ENCODE peak calls at places on chromosomes 11 and 22, in seven cellular contexts. T is K562, S is GM12891, R is H1, N is GM12878, U is SK-N-SH, P is HepG2. F is an unnamed sample.

GRCh38 chr11:84901986-84902385 is 725.2 kb downstream of the DLG2 start:
- DNase-seq in S (no peak), R (no peak), P (no peak), N (no peak), T (no peak), U (no peak), F (no peak)

GRCh38 chr11:46294365-46295309 is 17.2 kb downstream of the CREB3L1 start:
- DNase-seq in U (peak; percentile 60), P (no peak), N (no peak), R (peak; percentile 53), T (peak; percentile 74), S (no peak), F (no peak)

GRCh38 chr11:23957309-23957708 is 539.5 kb upstream of the LUZP2 start:
- DNase-seq in S (no peak), R (no peak), U (no peak), T (no peak), N (no peak), P (no peak), F (no peak)

GRCh38 chr11:95638501-95638900 is 151.1 kb downstream of the FAM76B start:
- DNase-seq in U (no peak), S (no peak), P (no peak), T (no peak), N (no peak), R (no peak), F (no peak)

GRCh38 chr11:68036717-68037239 is 2.0 kb upstream of the TCIRG1 start:
- DNase-seq in R (no peak), U (no peak), S (no peak), N (no peak), T (no peak), P (no peak), F (no peak)

GRCh38 chr11:131748146-131749050 is 378.0 kb downstream of the NTM start:
- DNase-seq in S (peak; percentile 41), R (no peak), T (peak; percentile 27), N (no peak), U (peak; percentile 67), P (peak; percentile 26), F (peak; percentile 23)

GRCh38 chr11:3947084-3947483 is 91.6 kb downstream of the STIM1 start:
- DNase-seq in R (no peak), T (no peak), N (peak; percentile 76), P (no peak), U (no peak), S (no peak), F (no peak)

GRCh38 chr11:46669606-46670243 is 30.7 kb downstream of the ARHGAP1 start:
- DNase-seq in S (no peak), N (no peak), R (no peak), U (peak; percentile 49), P (peak; percentile 23), T (peak; percentile 49), F (no peak)

GRCh38 chr11:76321340-76321739 is 59.6 kb downstream of the THAP12 start:
- DNase-seq in S (no peak), R (no peak), N (no peak), U (no peak), P (no peak), T (no peak), F (no peak)

GRCh38 chr11:2884424-2884815 is 1.2 kb downstream of the CDKN1C start:
- DNase-seq in P (no peak), R (no peak), S (no peak), N (no peak), U (peak; percentile 79), T (peak; percentile 57), F (no peak)

GRCh38 chr11:123751777-123752176 is 2.5 kb downstream of the OR6X1 start:
- DNase-seq in N (no peak), U (no peak), T (no peak), R (no peak), S (no peak), P (no peak), F (no peak)

GRCh38 chr11:92324890-92325289 is 100.3 kb downstream of the FAT3 start:
- DNase-seq in U (no peak), N (no peak), P (no peak), R (no peak), T (no peak), S (no peak), F (no peak)

GRCh38 chr11:130381317-130381716 is 47.1 kb downstream of the ADAMTS8 start:
- DNase-seq in U (no peak), T (no peak), R (no peak), P (no peak), N (no peak), S (no peak), F (no peak)

GRCh38 chr11:44288133-44288526 is 21.8 kb downstream of the ALX4 start:
- DNase-seq in N (no peak), T (no peak), P (no peak), R (no peak), S (no peak), U (no peak), F (no peak)

GRCh38 chr11:17263803-17264202 is 12.7 kb upstream of the NUCB2 start:
- DNase-seq in S (no peak), N (no peak), P (no peak), U (no peak), R (no peak), T (peak; percentile 4), F (no peak)

GRCh38 chr22:50701076-50701419 is 28.4 kb downstream of the SHANK3 start:
- DNase-seq in S (no peak), T (no peak), N (no peak), R (no peak), U (no peak), P (peak; percentile 18), F (no peak)

GRCh38 chr11:129996113-129996870 is 6.3 kb downstream of the PRDM10 start:
- DNase-seq in U (no peak), R (no peak), S (no peak), N (no peak), T (no peak), P (no peak), F (no peak)

GRCh38 chr11:134418119-134418840 is 6.2 kb upstream of the B3GAT1 start:
- DNase-seq in S (no peak), U (peak; percentile 63), R (no peak), T (no peak), P (no peak), N (no peak), F (no peak)

GRCh38 chr11:859394-860131 is 16.9 kb downstream of the TSPAN4 start:
- DNase-seq in R (no peak), N (no peak), T (peak; percentile 70), U (peak; percentile 97), S (no peak), P (no peak), F (no peak)

GRCh38 chr11:862704-863388 is 20.2 kb downstream of the TSPAN4 start:
- DNase-seq in P (no peak), N (no peak), U (no peak), R (no peak), T (no peak), S (no peak), F (no peak)

GRCh38 chr11:860238-861104 is 17.8 kb downstream of the TSPAN4 start:
- DNase-seq in P (no peak), S (no peak), N (no peak), U (no peak), R (no peak), T (no peak), F (no peak)

GRCh38 chr11:862028-862703 is 19.5 kb downstream of the TSPAN4 start:
- DNase-seq in S (no peak), P (no peak), R (no peak), T (peak; percentile 85), N (no peak), U (peak; percentile 60), F (no peak)

GRCh38 chr11:861105-861479 is 18.4 kb downstream of the TSPAN4 start:
- DNase-seq in U (no peak), P (no peak), R (no peak), S (no peak), N (no peak), T (no peak), F (no peak)
- TF ChIP-seq TAF1 in U (no peak), P (no peak), R (no peak), S (no peak), N (no peak), T (no peak), F (no peak)

DNA sequence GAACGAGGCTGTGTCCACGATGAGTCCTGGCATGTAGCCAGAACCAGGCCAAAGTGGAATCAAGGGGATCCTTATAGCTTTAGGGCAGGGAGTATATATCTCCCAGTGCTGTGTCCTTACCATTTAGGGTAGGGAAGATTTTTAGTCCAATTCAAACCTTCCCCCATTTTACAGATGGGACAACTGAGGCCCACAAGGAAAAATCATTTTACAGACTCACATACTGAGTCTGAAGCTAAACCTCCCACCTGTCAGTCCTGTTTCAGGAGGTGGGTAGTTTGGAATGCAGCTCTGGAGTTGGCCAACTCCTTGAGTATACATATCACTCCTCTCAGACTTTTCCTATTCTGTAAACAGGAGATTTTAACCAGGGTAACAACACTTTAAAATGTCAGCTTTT is 33.1 kb upstream of the TFIP11 start:
- DNase-seq in T (no peak), N (no peak), S (no peak), R (no peak), U (no peak), P (no peak), F (no peak)
- TF ChIP-seq TAF1 in T (no peak), N (no peak), S (no peak), R (no peak), U (no peak), P (no peak), F (no peak)

DNA sequence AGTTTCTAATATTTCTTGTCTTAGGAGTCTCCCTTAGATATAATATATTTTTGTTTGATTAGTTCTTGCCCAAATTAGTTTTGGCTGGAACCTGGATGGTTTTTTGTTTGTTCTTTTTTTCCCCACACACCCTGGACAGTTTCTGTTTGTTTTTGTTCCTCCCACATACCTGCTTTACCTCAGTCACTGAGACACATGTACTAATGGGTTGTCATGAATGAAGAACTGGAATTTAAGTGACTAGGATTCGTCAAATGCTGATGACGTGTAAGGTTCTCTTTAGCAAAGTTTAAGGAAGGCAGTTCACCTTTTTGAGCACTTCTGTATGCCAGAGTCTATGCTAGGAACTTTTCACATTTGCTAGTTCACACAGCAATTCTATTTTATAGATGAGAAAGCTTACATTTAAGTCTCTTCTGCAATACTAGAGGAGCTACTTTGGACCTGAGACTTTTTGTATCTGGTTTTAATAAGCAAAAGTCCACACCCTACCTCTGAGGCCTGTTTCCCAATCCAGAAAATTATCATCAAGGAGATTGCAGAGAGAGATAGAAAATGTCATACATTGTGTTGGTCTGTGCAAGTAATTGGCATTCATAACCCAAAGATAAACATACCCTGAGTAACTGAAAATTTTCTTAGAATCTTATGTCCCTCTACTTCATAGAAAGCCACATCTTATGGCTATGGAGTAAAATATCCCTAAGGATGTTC is 86.7 kb upstream of the RAB1B start:
- DNase-seq in R (no peak), P (peak; percentile 12), S (no peak), T (no peak), U (no peak), N (no peak), F (no peak)
- TF ChIP-seq TAF1 in R (no peak), P (no peak), S (no peak), T (no peak), U (no peak), N (no peak), F (no peak)

DNA sequence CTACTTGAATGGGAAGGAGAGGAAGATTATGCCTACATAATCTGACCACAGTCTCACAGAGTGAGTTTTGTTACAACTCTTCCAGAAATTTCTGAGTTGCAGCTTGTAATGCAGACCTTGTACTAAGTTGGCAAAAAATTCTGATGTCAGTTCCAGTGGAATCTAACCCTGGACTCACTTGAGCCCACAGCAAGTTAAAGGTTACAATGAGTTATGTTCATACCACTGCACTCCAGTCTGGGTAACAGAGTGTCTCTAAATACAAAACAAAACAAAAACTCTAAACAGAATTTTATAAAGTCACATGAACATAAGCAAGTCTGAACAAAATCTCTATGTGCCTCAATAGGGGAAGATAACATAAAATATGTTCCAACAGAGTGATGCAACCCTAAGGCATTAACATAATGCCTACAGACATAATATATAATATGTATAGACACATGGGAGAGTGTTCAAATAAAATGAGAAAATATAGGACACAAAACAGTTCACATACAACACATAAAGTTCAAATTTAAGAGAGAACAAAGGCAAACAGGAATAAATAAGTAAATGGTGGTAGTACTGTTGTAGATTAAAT is 1.1 kb downstream of the GLYAT start:
- DNase-seq in R (no peak), T (no peak), U (no peak), P (no peak), N (no peak), S (no peak), F (no peak)
- TF ChIP-seq TAF1 in R (no peak), T (no peak), U (no peak), P (no peak), N (no peak), S (no peak), F (no peak)

F was measured in GM12892.